ENCODE peak calls at places on chromosomes 12 and 14, in four cellular contexts. T is CD4-positive, alpha-beta memory T cell; O is GM23338; S is GM13976. J is an unnamed sample.

GRCh38 chr14:37707716-37708115 is 112.3 kb downstream of the TTC6 start:
- DNase-seq in O (no peak), T (no peak), S (no peak), J (no peak)

GRCh38 chr12:81798294-81798693 is 39.1 kb upstream of the PPFIA2 start:
- DNase-seq in O (peak; percentile 42), S (no peak), T (no peak), J (no peak)

GRCh38 chr12:107287436-107288413 is 194.4 kb upstream of the CRY1 start:
- DNase-seq in S (no peak), T (no peak), O (no peak), J (peak; percentile 30)

GRCh38 chr12:69415471-69416275 is 54.5 kb upstream of the FRS2 start:
- DNase-seq in O (peak; percentile 87), S (peak; percentile 30), T (no peak), J (no peak)

GRCh38 chr14:102375126-102375525 is 12.4 kb downstream of the TECPR2 start:
- DNase-seq in T (no peak), S (no peak), O (no peak), J (no peak)

GRCh38 chr14:68795602-68796417 is 2.9 kb upstream of the ZFP36L1 start:
- DNase-seq in S (peak; percentile 85), O (peak; percentile 88), T (peak; percentile 89), J (peak; percentile 90)

GRCh38 chr14:51479584-51480305 is 172.0 kb upstream of the FRMD6 start:
- DNase-seq in T (no peak), O (no peak), S (no peak), J (no peak)

GRCh38 chr12:85866929-85867776 is 6.9 kb upstream of the NTS start:
- DNase-seq in S (peak; percentile 51), T (no peak), O (peak; percentile 76), J (no peak)

GRCh38 chr14:50336428-50336827 is 24.3 kb downstream of the DMAC2L start:
- DNase-seq in S (no peak), T (no peak), O (peak; percentile 12), J (no peak)

GRCh38 chr12:101857043-101857558 is 20.3 kb upstream of the DRAM1 start:
- DNase-seq in T (no peak), S (no peak), O (no peak), J (no peak)

GRCh38 chr14:75578786-75579781 is 664 bp downstream of the FLVCR2 start:
- DNase-seq in O (no peak), S (no peak), T (no peak), J (no peak)

GRCh38 chr12:48972213-48973021 is 882 bp upstream of the WNT10B start:
- DNase-seq in O (peak; percentile 38), S (peak; percentile 45), T (no peak), J (no peak)

GRCh38 chr12:104952816-104953215 is 5.3 kb downstream of the SLC41A2 start:
- DNase-seq in O (no peak), S (no peak), T (no peak), J (no peak)

GRCh38 chr14:72855913-72856312 is 38.0 kb downstream of the DPF3 start:
- DNase-seq in T (no peak), S (no peak), O (no peak), J (no peak)

GRCh38 chr12:97464241-97465011 is 1.8 kb downstream of the RMST start:
- DNase-seq in S (no peak), T (no peak), O (peak; percentile 73), J (no peak)

GRCh38 chr12:51217968-51218606 is at the start of gene POU6F1:
- DNase-seq in S (peak; percentile 87), T (peak; percentile 82), O (peak; percentile 93), J (peak; percentile 77)

GRCh38 chr12:53791735-53792326 is 40.1 kb upstream of the CISTR start:
- DNase-seq in O (peak; percentile 80), T (peak; percentile 13), S (no peak), J (peak; percentile 2)

GRCh38 chr14:90454041-90455000 is 57.5 kb downstream of the CALM1 start:
- DNase-seq in T (no peak), S (no peak), O (peak; percentile 98), J (no peak)

GRCh38 chr12:44703311-44703910 is 172.7 kb downstream of the NELL2 start:
- DNase-seq in S (no peak), O (no peak), T (no peak), J (no peak)